ENCODE peak calls at places on chromosome 22, in four cellular contexts. W, G, M and Q are unnamed samples.

GRCh38 chr22:38494939-38495338 is 11.2 kb downstream of the DDX17 start:
- DNase-seq in G (no peak), W (no peak), M (no peak), Q (no peak)

GRCh38 chr22:29727248-29727551 is 7.4 kb downstream of the CABP7 start:
- DNase-seq in W (no peak), G (peak; percentile 58), M (peak; percentile 89), Q (peak; percentile 81)

GRCh38 chr22:24054356-24054755 is 43.3 kb downstream of the CABIN1 start:
- DNase-seq in M (no peak), G (no peak), W (no peak), Q (no peak)

GRCh38 chr22:37410174-37411055 is 16.9 kb downstream of the ELFN2 start:
- DNase-seq in M (no peak), G (no peak), W (no peak), Q (no peak)

GRCh38 chr22:44981857-44982256 is 27.9 kb downstream of the PHF21B start:
- DNase-seq in W (no peak), M (no peak), G (no peak), Q (no peak)

GRCh38 chr22:23249506-23250423 is 69.5 kb downstream of the BCR start:
- DNase-seq in W (no peak), G (no peak), M (peak; percentile 69), Q (no peak)

GRCh38 chr22:31313366-31314147 is 21.3 kb upstream of the PIK3IP1 start:
- DNase-seq in W (peak; percentile 51), G (peak; percentile 61), M (peak; percentile 48), Q (peak; percentile 64)

GRCh38 chr22:30887861-30888260 is 80.7 kb downstream of the MORC2 start:
- DNase-seq in W (no peak), M (no peak), G (no peak), Q (no peak)

GRCh38 chr22:36222887-36223450 is 16.4 kb downstream of the APOL2 start:
- DNase-seq in W (no peak), G (no peak), M (no peak), Q (no peak)

GRCh38 chr22:38397189-38398097 is 57.6 kb downstream of the KCNJ4 start:
- DNase-seq in M (peak; percentile 10), W (no peak), G (peak; percentile 51), Q (no peak)

GRCh38 chr22:17451251-17451765 is 82.0 kb downstream of the CECR2 start:
- DNase-seq in M (no peak), W (no peak), G (no peak), Q (no peak)

GRCh38 chr22:30267382-30268302 is 991 bp upstream of the OSM start:
- DNase-seq in M (no peak), W (no peak), G (no peak), Q (no peak)

GRCh38 chr22:26887916-26888315 is 230.5 kb downstream of the MIAT start:
- DNase-seq in M (no peak), G (no peak), W (no peak), Q (no peak)

GRCh38 chr22:28442264-28442950 is 237.2 kb downstream of the TTC28 start:
- DNase-seq in M (peak; percentile 71), W (peak; percentile 43), G (peak; percentile 74), Q (peak; percentile 91)

GRCh38 chr22:23509571-23510302 is 70.4 kb downstream of the IGLL1 start:
- DNase-seq in W (no peak), M (no peak), G (no peak), Q (peak; percentile 65)

GRCh38 chr22:26642465-26643367 is 14.7 kb upstream of the MIAT start:
- DNase-seq in W (peak; percentile 64), M (peak; percentile 61), G (no peak), Q (no peak)

DNA sequence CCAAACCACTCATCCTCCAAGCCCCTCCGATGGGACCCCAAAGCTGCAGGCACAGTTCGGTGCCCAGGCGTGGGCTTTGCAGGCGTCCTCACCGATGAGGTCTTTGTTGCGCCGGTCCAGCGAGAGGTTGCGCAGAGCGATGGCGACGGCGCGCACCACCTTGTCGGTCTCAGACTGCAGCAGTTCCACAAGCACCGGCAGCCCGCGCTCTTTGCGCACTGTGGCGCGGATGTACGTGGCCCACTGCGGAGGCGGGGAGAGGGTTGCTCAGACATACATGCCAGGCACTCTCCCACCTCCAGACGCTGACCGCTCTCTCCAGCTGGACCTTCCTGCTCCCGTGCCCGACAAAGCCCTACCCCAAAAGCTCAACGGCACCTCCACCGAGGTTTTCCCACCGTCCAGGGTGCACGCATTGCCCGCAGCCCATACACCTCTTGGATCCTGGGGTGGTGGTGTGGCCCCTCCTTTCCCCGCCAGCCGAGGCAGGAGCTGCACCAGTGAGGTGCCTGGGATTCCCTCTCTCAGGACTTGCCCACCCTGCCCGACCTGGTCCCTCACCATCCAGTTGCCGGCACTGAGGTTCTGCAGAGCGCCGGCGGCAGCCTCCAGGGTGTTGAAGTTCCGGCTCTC is 32.0 kb upstream of the TXNRD2 start:
- DNase-seq in W (no peak), M (no peak), G (no peak), Q (no peak)
- H3K4me3 ChIP-seq in W (no peak overlapping the region), M (no peak overlapping the region), G (no peak overlapping the region), Q (no peak overlapping the region)

DNA sequence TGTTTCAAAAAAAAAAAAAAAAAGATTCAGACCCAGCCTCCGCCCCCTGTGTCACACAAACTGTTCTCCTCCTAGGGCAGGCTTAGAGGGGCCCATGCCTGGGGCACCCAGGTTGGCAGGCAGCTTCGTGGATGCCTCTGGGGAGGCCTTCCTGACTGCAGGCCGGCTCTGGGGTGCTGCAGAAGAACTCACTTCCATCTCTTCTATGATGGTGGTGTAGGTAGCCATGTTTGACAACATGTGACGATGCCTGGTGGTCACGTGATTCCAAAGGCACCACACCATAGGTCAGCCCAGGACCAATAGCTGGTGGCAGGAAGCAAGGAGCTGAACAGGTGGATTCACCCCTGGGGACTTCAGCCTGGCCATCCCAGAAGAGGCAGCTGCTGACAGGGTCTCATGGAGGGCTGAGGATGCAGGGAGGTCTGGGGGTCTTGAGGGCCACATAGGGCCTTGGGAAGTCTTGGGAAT is 24.1 kb upstream of the CELSR1 start:
- DNase-seq in W (no peak), G (no peak), M (peak; percentile 55), Q (peak; percentile 64)
- H3K4me3 ChIP-seq in W (no peak overlapping the region), G (no peak overlapping the region), M (no peak overlapping the region), Q (no peak overlapping the region)

GRCh38 chr22:42770941-42771647 is 50.4 kb upstream of the A4GALT start:
- DNase-seq in M (no peak), G (no peak), W (no peak), Q (no peak)

GRCh38 chr22:42769238-42769573 is 48.5 kb upstream of the A4GALT start:
- DNase-seq in W (no peak), M (peak; percentile 4), G (no peak), Q (no peak)

GRCh38 chr22:42768385-42769035 is 47.8 kb upstream of the A4GALT start:
- DNase-seq in M (peak; percentile 2), W (no peak), G (no peak), Q (peak; percentile 40)

GRCh38 chr22:42770448-42770726 is 49.7 kb upstream of the A4GALT start:
- DNase-seq in G (no peak), M (no peak), W (no peak), Q (no peak)

GRCh38 chr22:42769574-42770447 is 49.1 kb upstream of the A4GALT start:
- DNase-seq in M (peak; percentile 59), W (no peak), G (peak; percentile 64), Q (peak; percentile 44)
- H3K4me3 ChIP-seq in M (no peak overlapping the region), W (no peak overlapping the region), G (peak overlapping the region; percentile 21), Q (peak overlapping the region; percentile 7)

GRCh38 chr22:43230983-43231723 is 44.2 kb upstream of the TTLL12 start:
- DNase-seq in W (peak; percentile 55), M (peak; percentile 73), G (no peak), Q (peak; percentile 82)

GRCh38 chr22:43232445-43232844 is 45.5 kb upstream of the TTLL12 start:
- DNase-seq in W (no peak), G (no peak), M (no peak), Q (no peak)

GRCh38 chr22:43233529-43233928 is 46.6 kb upstream of the TTLL12 start:
- DNase-seq in G (no peak), M (no peak), W (no peak), Q (no peak)

GRCh38 chr22:43230571-43230970 is 43.6 kb upstream of the TTLL12 start:
- DNase-seq in G (no peak), M (no peak), W (no peak), Q (no peak)

DNA sequence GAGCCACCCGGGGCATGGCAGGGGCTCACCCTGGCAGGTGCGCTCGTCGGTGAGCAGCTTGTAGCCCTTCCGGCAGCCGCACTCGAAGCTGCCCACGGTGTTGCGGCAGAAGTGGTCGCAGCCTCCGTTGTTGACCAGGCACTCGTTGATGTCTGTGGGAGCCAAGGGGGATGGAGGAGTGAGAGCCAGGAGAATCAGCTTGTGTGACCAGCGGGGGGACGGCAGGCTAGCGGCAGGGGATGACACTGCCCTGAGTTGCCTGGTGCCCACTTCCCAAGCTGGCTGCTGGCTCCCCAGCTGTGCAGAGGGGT is 44.7 kb upstream of the TTLL12 start:
- DNase-seq in M (no peak), W (no peak), G (no peak), Q (no peak)
- H3K4me3 ChIP-seq in M (no peak overlapping the region), W (no peak overlapping the region), G (no peak overlapping the region), Q (no peak overlapping the region)

DNA sequence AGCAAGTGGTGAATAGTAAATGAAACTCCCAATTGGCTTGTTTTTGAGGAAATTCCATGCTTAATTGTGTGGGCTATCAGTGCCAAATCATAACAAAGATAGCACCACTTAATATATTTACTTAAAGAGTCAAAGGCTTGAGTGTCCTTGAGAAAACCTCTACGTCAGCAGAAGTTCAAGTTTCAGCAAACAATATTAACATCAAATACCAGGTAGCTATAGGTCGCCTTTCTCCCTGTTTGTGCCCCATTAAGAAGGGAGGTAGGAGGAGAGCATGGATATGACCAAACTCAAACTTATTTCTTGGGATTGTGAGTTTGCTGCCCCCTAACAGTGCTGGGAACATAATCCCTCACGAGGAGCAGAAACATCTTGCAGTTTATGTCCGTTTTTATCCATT is 105.6 kb upstream of the SYN3 start:
- DNase-seq in M (no peak), G (no peak), W (no peak), Q (no peak)
- H3K4me3 ChIP-seq in M (no peak overlapping the region), G (no peak overlapping the region), W (no peak overlapping the region), Q (no peak overlapping the region)

DNA sequence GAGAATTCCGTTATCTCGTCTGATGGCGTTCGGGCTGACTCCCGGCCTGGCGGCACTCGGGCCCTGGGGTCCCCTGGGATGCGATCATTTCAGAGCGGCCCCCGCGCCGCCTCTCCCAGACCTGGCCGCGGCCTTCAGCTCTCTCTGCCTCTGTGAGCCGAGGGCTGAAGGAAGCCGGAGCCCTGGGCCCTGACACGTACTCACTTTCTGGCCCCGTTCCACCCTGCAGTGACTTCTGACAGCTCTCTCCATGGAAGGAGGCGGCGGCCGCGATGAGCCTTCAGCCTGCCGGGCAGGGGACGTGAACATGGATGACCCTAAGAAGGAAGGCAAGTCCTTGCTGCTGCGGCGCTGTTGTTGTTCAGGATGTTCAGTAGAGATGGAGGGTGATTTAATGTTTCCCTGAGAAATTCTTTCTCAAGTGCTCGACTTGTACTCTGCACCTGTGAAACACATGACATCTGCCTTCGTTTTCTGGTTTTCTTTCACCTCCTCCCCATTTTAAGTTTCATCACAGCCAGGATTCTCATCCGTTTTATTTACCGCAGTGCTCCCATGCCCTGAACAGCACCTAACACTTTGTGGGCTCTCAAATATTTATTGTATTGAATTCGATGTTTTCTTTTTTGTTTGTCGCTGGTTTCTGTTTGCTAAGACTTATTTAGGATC is 615 bp downstream of the GTSE1 start:
- DNase-seq in M (no peak), G (peak; percentile 31), W (no peak), Q (peak; percentile 68)
- H3K4me3 ChIP-seq in M (peak overlapping the region; percentile 74), G (peak overlapping the region; percentile 74), W (peak overlapping the region; percentile 54), Q (peak overlapping the region; percentile 88)